ENCODE peak calls at places on chromosome 12, in seven cellular contexts. I is foreskin fibroblast; R is activated naive CD4-positive, alpha-beta T cell treated with anti-CD3 and anti-CD28 coated beads, Interleukin-2, amount 10 ng/mL, durations not matched to agents 7 days and 5 days; Q is T-helper 9 cell; Y is posterior vena cava; Z is nucleus accumbens; S is Daoy. B is an unnamed sample.

GRCh38 chr12:12562016-12562483 is 613 bp downstream of the DUSP16 start:
- DNase-seq in I (no peak), R (peak; percentile 63), Q (peak; percentile 26), Y (peak; percentile 81), Z (no peak), S (peak; percentile 10), B (peak; percentile 15)

GRCh38 chr12:21941522-21942376 is 523 bp upstream of the ABCC9 start:
- DNase-seq in I (peak; percentile 24), R (no peak), Q (no peak), Y (peak; percentile 90), Z (no peak), S (no peak), B (peak; percentile 7)

GRCh38 chr12:30847259-30847658 is 79.3 kb upstream of the TSPAN11 start:
- DNase-seq in I (peak; percentile 47), R (peak; percentile 43), Q (no peak), Y (no peak), Z (no peak), S (peak; percentile 67), B (peak; percentile 26)

GRCh38 chr12:59973515-59973914 is 377.7 kb downstream of the SLC16A7 start:
- DNase-seq in I (peak; percentile 73), R (no peak), Q (no peak), Y (no peak), Z (no peak), S (no peak), B (peak; percentile 49)

GRCh38 chr12:29681996-29682534 is 101.7 kb downstream of the TMTC1 start:
- DNase-seq in I (no peak), R (no peak), Q (no peak), Y (no peak), Z (no peak), S (peak; percentile 60), B (no peak)

GRCh38 chr12:78887008-78887407 is 22.4 kb downstream of the SYT1 start:
- DNase-seq in I (peak; percentile 53), R (no peak), Q (no peak), Y (no peak), Z (no peak), S (peak; percentile 79), B (peak; percentile 3)

GRCh38 chr12:131842169-131842568 is 14.0 kb downstream of the MMP17 start:
- DNase-seq in I (no peak), R (no peak), Q (no peak), Y (no peak), Z (no peak), S (no peak), B (no peak)

GRCh38 chr12:80216890-80217559 is 117.7 kb downstream of the OTOGL start:
- DNase-seq in I (no peak), R (no peak), Q (no peak), Y (no peak), Z (no peak), S (no peak), B (no peak)

GRCh38 chr12:50641566-50641965 is 122.3 kb upstream of the ATF1 start:
- DNase-seq in I (no peak), R (no peak), Q (no peak), Y (no peak), Z (no peak), S (no peak), B (no peak)

GRCh38 chr12:50110127-50110761 is 1.8 kb upstream of the COX14 start:
- DNase-seq in I (peak; percentile 32), R (no peak), Q (no peak), Y (peak; percentile 78), Z (no peak), S (no peak), B (no peak)

GRCh38 chr12:119802472-119802871 is 74.6 kb downstream of the CIT start:
- DNase-seq in I (peak; percentile 79), R (no peak), Q (no peak), Y (peak; percentile 85), Z (peak; percentile 37), S (no peak), B (peak; percentile 84)

GRCh38 chr12:105740337-105740736 is 398.4 kb downstream of the NUAK1 start:
- DNase-seq in I (no peak), R (no peak), Q (no peak), Y (no peak), Z (no peak), S (no peak), B (no peak)

GRCh38 chr12:98385636-98386035 is 129.8 kb upstream of the TMPO start:
- DNase-seq in I (no peak), R (no peak), Q (no peak), Y (no peak), Z (no peak), S (no peak), B (no peak)

GRCh38 chr12:56297400-56297799 is 2.7 kb downstream of the CS start:
- DNase-seq in I (no peak), R (no peak), Q (no peak), Y (no peak), Z (no peak), S (no peak), B (no peak)

GRCh38 chr12:85803231-85803630 is 33.0 kb downstream of the RASSF9 start:
- DNase-seq in I (no peak), R (no peak), Q (no peak), Y (no peak), Z (no peak), S (no peak), B (no peak)

GRCh38 chr12:94699796-94700195 is 49.4 kb upstream of the TMCC3 start:
- DNase-seq in I (no peak), R (no peak), Q (no peak), Y (no peak), Z (no peak), S (no peak), B (no peak)

GRCh38 chr12:16003460-16003859 is 92.3 kb downstream of the DERA start:
- DNase-seq in I (no peak), R (no peak), Q (no peak), Y (no peak), Z (no peak), S (no peak), B (no peak)

B was measured in AG08395.